ENCODE peak calls at places on chromosomes 16 and 17, in four cellular contexts. C is SK-N-SH, O is HepG2, I is GM12878. G is an unnamed sample.

GRCh38 chr17:17779015-17779611 is 57.7 kb downstream of the SREBF1 start:
- DNase-seq in I (no peak), C (peak; percentile 60), O (peak; percentile 62), G (no peak)

GRCh38 chr17:28570716-28571254 is 539 bp downstream of the PIGS start:
- DNase-seq in C (peak; percentile 67), I (no peak), O (peak; percentile 47), G (peak; percentile 42)

GRCh38 chr16:3968556-3968955 is 88.0 kb upstream of the CREBBP start:
- DNase-seq in I (no peak), C (no peak), O (no peak), G (no peak)

GRCh38 chr16:49084628-49085390 is 196.8 kb downstream of the CBLN1 start:
- DNase-seq in C (no peak), I (no peak), O (no peak), G (no peak)

GRCh38 chr16:78364501-78364900 is 265.0 kb downstream of the WWOX start:
- DNase-seq in I (no peak), O (no peak), C (peak; percentile 15), G (no peak)

GRCh38 chr16:79307214-79307613 is 293.3 kb downstream of the MAF start:
- DNase-seq in I (no peak), O (no peak), C (no peak), G (no peak)

GRCh38 chr16:58280846-58281301 is 14.0 kb downstream of the PRSS54 start:
- DNase-seq in I (no peak), C (no peak), O (no peak), G (no peak)

GRCh38 chr17:40307691-40308289 is 1.2 kb upstream of the RARA start:
- DNase-seq in I (no peak), O (no peak), C (no peak), G (no peak)

GRCh38 chr17:41504126-41504977 is 1.1 kb downstream of the KRT13 start:
- DNase-seq in I (no peak), C (no peak), O (no peak), G (no peak)

GRCh38 chr16:82882982-82883863 is 256.5 kb downstream of the CDH13 start:
- DNase-seq in O (no peak), I (no peak), C (no peak), G (no peak)

GRCh38 chr17:3529817-3530741 is 27.5 kb downstream of the TRPV3 start:
- DNase-seq in O (peak; percentile 87), I (no peak), C (no peak), G (no peak)
- TF ChIP-seq PBX3 in O (no peak), I (no peak), C (no peak), G (no peak)

DNA sequence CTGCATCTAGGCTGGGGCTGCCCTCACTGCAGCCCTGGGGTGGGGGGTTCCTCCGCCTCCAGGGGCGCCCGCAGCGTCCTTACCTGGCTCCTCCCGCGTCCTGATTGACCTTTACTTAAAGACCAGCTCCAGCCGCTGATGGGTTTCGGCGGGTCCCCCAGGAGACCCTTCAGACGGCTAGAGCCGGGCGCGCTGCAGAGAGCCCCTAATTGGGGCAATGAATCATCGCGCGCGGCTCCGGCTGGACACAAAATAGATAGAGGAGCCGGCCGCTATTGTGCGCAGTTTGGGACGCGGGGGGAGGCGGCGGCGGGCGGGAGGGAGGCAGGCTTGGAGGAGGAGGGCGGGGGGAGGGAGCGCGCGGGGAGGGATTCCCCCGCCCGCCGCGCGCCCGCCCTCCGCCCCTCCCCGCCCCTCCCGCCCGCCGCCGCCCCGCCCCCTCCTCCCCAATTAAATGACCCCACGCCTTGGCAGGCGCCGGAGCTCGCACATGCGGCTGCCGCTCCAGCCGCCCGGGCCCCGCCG is 56.5 kb upstream of the CIBAR2 start:
- DNase-seq in C (peak; percentile 92), I (no peak), O (no peak), G (peak; percentile 60)
- TF ChIP-seq PBX3 in C (no peak), I (no peak), O (no peak), G (no peak)

DNA sequence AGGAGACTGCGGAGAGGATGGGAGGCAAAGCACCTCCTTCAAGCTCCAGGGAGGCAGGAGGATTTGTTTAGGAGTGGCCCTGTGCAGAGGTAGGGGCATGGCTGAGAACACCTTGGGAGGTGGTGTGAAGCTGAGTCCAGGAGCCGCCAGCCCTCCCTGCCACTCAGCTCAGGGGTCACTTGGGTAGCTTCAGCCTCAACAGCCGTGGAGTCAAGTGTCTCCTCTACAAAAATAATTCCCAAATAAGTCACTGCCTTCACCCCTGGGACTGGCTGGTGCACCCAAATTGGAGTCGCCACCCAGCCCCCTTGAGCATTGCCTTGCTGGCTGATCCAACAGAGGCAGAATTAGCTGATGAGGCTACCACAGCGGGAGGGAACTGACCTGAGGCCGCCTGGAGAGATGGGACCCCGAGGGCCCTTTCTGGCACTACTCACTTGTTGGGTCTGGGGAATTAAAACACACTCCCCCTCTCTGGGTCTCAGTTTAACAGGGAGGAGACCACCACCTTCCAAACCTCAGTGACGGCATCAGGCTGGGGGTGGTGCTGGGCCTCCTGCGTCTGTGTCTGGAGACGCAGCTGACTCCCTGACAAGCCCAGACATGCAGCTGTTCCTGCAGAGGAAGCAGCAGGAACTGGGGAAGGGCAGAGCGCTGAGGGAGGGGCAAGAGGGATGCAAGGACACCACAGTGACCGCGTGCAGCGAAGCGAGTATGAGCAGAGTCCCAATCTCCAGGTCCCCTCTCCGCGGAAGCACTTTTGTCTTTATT is 87.9 kb upstream of the TOB1 start:
- DNase-seq in I (no peak), O (no peak), C (peak; percentile 84), G (no peak)
- TF ChIP-seq PBX3 in I (no peak), O (no peak), C (no peak), G (no peak)

DNA sequence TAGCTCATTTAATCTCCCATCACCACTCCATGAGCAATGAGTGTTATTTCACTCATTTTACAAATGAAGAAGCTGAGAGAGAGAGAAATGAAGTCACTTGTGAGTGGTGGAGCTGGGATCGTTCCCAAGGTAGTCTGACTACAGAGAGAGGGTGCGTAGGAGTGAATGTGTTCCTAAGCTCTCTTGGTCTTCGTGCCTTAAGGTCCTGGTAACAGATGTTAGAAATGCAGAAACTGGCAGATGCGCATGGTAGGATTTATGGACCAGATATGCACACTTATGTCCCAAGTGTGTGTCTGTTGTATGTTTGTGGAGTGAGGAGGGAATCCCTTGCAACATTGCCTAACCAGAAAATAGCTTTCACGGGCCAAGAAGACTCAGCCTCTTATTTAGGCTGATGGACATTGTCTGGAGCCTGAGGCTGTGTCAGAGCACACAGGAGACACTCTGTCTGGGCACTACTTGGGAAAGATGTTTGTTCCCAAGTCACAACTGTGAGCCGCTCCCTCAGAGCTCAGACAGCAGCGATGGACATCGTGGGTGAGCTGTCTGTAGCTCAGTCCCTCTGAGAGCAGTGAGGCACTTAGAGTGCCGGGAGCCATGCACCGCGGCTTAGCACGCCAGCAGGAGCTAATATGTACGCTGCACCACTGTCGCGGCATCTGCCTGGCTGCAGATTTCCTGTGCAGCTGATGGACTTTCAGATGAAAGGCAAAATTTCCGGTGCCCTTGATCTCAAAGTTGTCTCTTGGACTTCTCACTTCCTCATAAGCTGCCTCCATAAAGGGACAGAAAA is 93.0 kb upstream of the ZNF469 start:
- DNase-seq in C (peak; percentile 39), I (no peak), O (no peak), G (no peak)
- TF ChIP-seq PBX3 in C (no peak), I (no peak), O (no peak), G (no peak)

G was measured in A549.